ENCODE peak calls at places on chromosome 21, in five cellular contexts. One of them, this sample, is unnamed.

GRCh38 chr21:39263372-39263771 is 50.1 kb downstream of the BRWD1 start:
- DNase-seq in lower lobe of right lung: no peak
- DNase-seq in psoas muscle: no peak
- DNase-seq in IMR-90: peak; percentile 56
- DNase-seq in mesenchymal stem cell: peak; percentile 44
- DNase-seq in this sample: peak; percentile 11

GRCh38 chr21:36059823-36060158 is 535 bp downstream of the SETD4 start:
- DNase-seq in psoas muscle: peak; percentile 44
- DNase-seq in IMR-90: no peak
- DNase-seq in mesenchymal stem cell: no peak
- DNase-seq in lower lobe of right lung: no peak
- DNase-seq in this sample: no peak

GRCh38 chr21:42404534-42404933 is 832 bp downstream of the UBASH3A start:
- DNase-seq in IMR-90: no peak
- DNase-seq in mesenchymal stem cell: no peak
- DNase-seq in lower lobe of right lung: no peak
- DNase-seq in psoas muscle: no peak
- DNase-seq in this sample: no peak

GRCh38 chr21:25396135-25396711 is 211.1 kb downstream of the MRPL39 start:
- DNase-seq in lower lobe of right lung: no peak
- DNase-seq in IMR-90: no peak
- DNase-seq in psoas muscle: no peak
- DNase-seq in mesenchymal stem cell: no peak
- DNase-seq in this sample: no peak

GRCh38 chr21:41715649-41716321 is 51.1 kb downstream of the RIPK4 start:
- DNase-seq in lower lobe of right lung: no peak
- DNase-seq in mesenchymal stem cell: no peak
- DNase-seq in IMR-90: no peak
- DNase-seq in psoas muscle: no peak
- DNase-seq in this sample: peak; percentile 96

GRCh38 chr21:42414066-42414465 is 10.4 kb downstream of the UBASH3A start:
- DNase-seq in mesenchymal stem cell: no peak
- DNase-seq in psoas muscle: no peak
- DNase-seq in lower lobe of right lung: no peak
- DNase-seq in IMR-90: no peak
- DNase-seq in this sample: no peak

GRCh38 chr21:26964379-26964778 is 2.5 kb downstream of the ADAMTS5 start:
- DNase-seq in IMR-90: peak; percentile 15
- DNase-seq in mesenchymal stem cell: peak; percentile 39
- DNase-seq in psoas muscle: peak; percentile 72
- DNase-seq in lower lobe of right lung: no peak
- DNase-seq in this sample: no peak

GRCh38 chr21:35906587-35906986 is 153.7 kb downstream of the SETD4 start:
- DNase-seq in IMR-90: no peak
- DNase-seq in psoas muscle: no peak
- DNase-seq in mesenchymal stem cell: no peak
- DNase-seq in lower lobe of right lung: no peak
- DNase-seq in this sample: no peak

GRCh38 chr21:36948686-36949085 is 17.8 kb downstream of the HLCS start:
- DNase-seq in lower lobe of right lung: no peak
- DNase-seq in psoas muscle: no peak
- DNase-seq in IMR-90: peak; percentile 39
- DNase-seq in mesenchymal stem cell: no peak
- DNase-seq in this sample: no peak

GRCh38 chr21:42844411-42845113 is 34.8 kb downstream of the WDR4 start:
- DNase-seq in IMR-90: no peak
- DNase-seq in lower lobe of right lung: peak; percentile 78
- DNase-seq in psoas muscle: peak; percentile 43
- DNase-seq in mesenchymal stem cell: no peak
- DNase-seq in this sample: no peak

GRCh38 chr21:28737671-28738279 is 254.9 kb downstream of the LTN1 start:
- DNase-seq in IMR-90: peak; percentile 59
- DNase-seq in mesenchymal stem cell: peak; percentile 14
- DNase-seq in lower lobe of right lung: no peak
- DNase-seq in psoas muscle: no peak
- DNase-seq in this sample: no peak

GRCh38 chr21:35697321-35697808 is 363.0 kb downstream of the SETD4 start:
- DNase-seq in lower lobe of right lung: peak; percentile 75
- DNase-seq in psoas muscle: peak; percentile 61
- DNase-seq in IMR-90: peak; percentile 35
- DNase-seq in mesenchymal stem cell: peak; percentile 64
- DNase-seq in this sample: peak; percentile 9

GRCh38 chr21:38228115-38228514 is 28.7 kb upstream of the KCNJ15 start:
- DNase-seq in mesenchymal stem cell: no peak
- DNase-seq in psoas muscle: no peak
- DNase-seq in IMR-90: no peak
- DNase-seq in lower lobe of right lung: no peak
- DNase-seq in this sample: peak; percentile 76

GRCh38 chr21:14617836-14618235 is 71.7 kb upstream of the SAMSN1 start:
- DNase-seq in lower lobe of right lung: no peak
- DNase-seq in mesenchymal stem cell: no peak
- DNase-seq in psoas muscle: no peak
- DNase-seq in IMR-90: no peak
- DNase-seq in this sample: no peak

GRCh38 chr21:44517175-44517899 is 22.7 kb downstream of the KRTAP10-1 start:
- DNase-seq in psoas muscle: no peak
- DNase-seq in lower lobe of right lung: peak; percentile 38
- DNase-seq in mesenchymal stem cell: no peak
- DNase-seq in IMR-90: peak; percentile 29
- DNase-seq in this sample: no peak

GRCh38 chr21:14495075-14495474 is 51.0 kb downstream of the SAMSN1 start:
- DNase-seq in psoas muscle: no peak
- DNase-seq in IMR-90: no peak
- DNase-seq in lower lobe of right lung: no peak
- DNase-seq in mesenchymal stem cell: no peak
- DNase-seq in this sample: no peak

GRCh38 chr21:21246007-21246406 is 247.8 kb downstream of the NCAM2 start:
- DNase-seq in lower lobe of right lung: no peak
- DNase-seq in mesenchymal stem cell: no peak
- DNase-seq in IMR-90: no peak
- DNase-seq in psoas muscle: no peak
- DNase-seq in this sample: no peak

GRCh38 chr21:34528131-34528561 is 16.1 kb upstream of the KCNE1 start:
- DNase-seq in lower lobe of right lung: no peak
- DNase-seq in mesenchymal stem cell: no peak
- DNase-seq in IMR-90: peak; percentile 51
- DNase-seq in psoas muscle: no peak
- DNase-seq in this sample: no peak

GRCh38 chr21:35257413-35257812 is 208.3 kb upstream of the RUNX1 start:
- DNase-seq in mesenchymal stem cell: peak; percentile 90
- DNase-seq in IMR-90: peak; percentile 96
- DNase-seq in psoas muscle: peak; percentile 68
- DNase-seq in lower lobe of right lung: peak; percentile 48
- DNase-seq in this sample: peak; percentile 67

GRCh38 chr21:41374177-41374712 is 12.4 kb downstream of the MX2 start:
- DNase-seq in IMR-90: no peak
- DNase-seq in psoas muscle: no peak
- DNase-seq in lower lobe of right lung: no peak
- DNase-seq in mesenchymal stem cell: no peak
- DNase-seq in this sample: no peak

GRCh38 chr21:44085491-44086321 is 21.5 kb upstream of the PWP2 start:
- DNase-seq in psoas muscle: no peak
- DNase-seq in mesenchymal stem cell: no peak
- DNase-seq in IMR-90: no peak
- DNase-seq in lower lobe of right lung: no peak
- DNase-seq in this sample: no peak

GRCh38 chr21:33058468-33059318 is 11.2 kb upstream of the OLIG1 start:
- DNase-seq in mesenchymal stem cell: no peak
- DNase-seq in lower lobe of right lung: no peak
- DNase-seq in psoas muscle: peak; percentile 42
- DNase-seq in IMR-90: no peak
- DNase-seq in this sample: no peak

GRCh38 chr21:33063365-33063883 is 6.5 kb upstream of the OLIG1 start:
- DNase-seq in IMR-90: no peak
- DNase-seq in psoas muscle: no peak
- DNase-seq in lower lobe of right lung: no peak
- DNase-seq in mesenchymal stem cell: no peak
- DNase-seq in this sample: no peak

GRCh38 chr21:33061233-33061632 is 8.7 kb upstream of the OLIG1 start:
- DNase-seq in mesenchymal stem cell: no peak
- DNase-seq in psoas muscle: no peak
- DNase-seq in IMR-90: no peak
- DNase-seq in lower lobe of right lung: no peak
- DNase-seq in this sample: no peak

GRCh38 chr21:33057385-33057940 is 12.5 kb upstream of the OLIG1 start:
- DNase-seq in psoas muscle: no peak
- DNase-seq in IMR-90: no peak
- DNase-seq in mesenchymal stem cell: no peak
- DNase-seq in lower lobe of right lung: no peak
- DNase-seq in this sample: no peak

DNA sequence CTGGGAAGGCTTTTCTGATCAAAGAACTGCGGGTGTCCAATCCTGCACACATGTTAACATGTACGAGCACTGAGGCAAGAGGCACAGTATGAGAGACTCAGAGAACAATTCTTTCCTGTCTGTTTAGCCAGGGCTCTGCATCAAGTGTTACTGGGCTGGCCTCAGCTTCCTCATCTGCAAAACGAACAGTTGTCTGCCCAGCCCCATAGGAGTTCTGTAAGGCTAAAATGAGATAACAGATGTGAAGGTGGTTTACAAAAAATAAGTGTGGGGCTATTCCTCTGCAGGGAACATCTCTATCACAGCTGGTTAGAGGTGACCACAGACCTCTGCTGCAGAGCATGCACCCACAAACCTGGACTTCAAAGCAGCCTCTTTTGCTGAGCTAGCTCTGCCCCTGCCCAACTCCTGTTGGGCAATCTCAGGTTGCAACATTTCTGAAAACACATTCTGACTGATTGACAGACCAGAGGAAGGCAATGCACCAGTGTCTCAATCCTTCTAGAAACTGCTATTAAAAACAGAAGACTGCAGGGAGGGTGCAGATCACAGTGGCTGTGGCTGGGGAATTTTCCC is 10.5 kb upstream of the OLIG1 start:
- DNase-seq in psoas muscle: no peak
- DNase-seq in IMR-90: no peak
- DNase-seq in lower lobe of right lung: no peak
- DNase-seq in mesenchymal stem cell: no peak
- DNase-seq in this sample: no peak
- H3K27ac ChIP-seq in psoas muscle: no peak overlapping the region
- H3K27ac ChIP-seq in IMR-90: no peak overlapping the region
- H3K27ac ChIP-seq in lower lobe of right lung: peak overlapping the region; percentile 11
- H3K27ac ChIP-seq in mesenchymal stem cell: no peak overlapping the region
- H3K27ac ChIP-seq in this sample: no peak overlapping the region

GRCh38 chr21:32392299-32392879 is 423 bp downstream of the URB1 start:
- DNase-seq in mesenchymal stem cell: peak; percentile 37
- DNase-seq in psoas muscle: no peak
- DNase-seq in IMR-90: no peak
- DNase-seq in lower lobe of right lung: no peak
- DNase-seq in this sample: no peak
- H3K27ac ChIP-seq in mesenchymal stem cell: no peak overlapping the region
- H3K27ac ChIP-seq in psoas muscle: peak overlapping the region; percentile 83
- H3K27ac ChIP-seq in IMR-90: peak overlapping the region; percentile 46
- H3K27ac ChIP-seq in lower lobe of right lung: no peak overlapping the region
- H3K27ac ChIP-seq in this sample: no peak overlapping the region

GRCh38 chr21:46039891-46040660 is 57.8 kb upstream of the COL6A2 start:
- DNase-seq in lower lobe of right lung: no peak
- DNase-seq in IMR-90: no peak
- DNase-seq in psoas muscle: no peak
- DNase-seq in mesenchymal stem cell: no peak
- DNase-seq in this sample: no peak
- H3K27ac ChIP-seq in lower lobe of right lung: no peak overlapping the region
- H3K27ac ChIP-seq in IMR-90: no peak overlapping the region
- H3K27ac ChIP-seq in psoas muscle: no peak overlapping the region
- H3K27ac ChIP-seq in mesenchymal stem cell: no peak overlapping the region
- H3K27ac ChIP-seq in this sample: no peak overlapping the region

GRCh38 chr21:18151046-18151445 is 93.6 kb upstream of the CHODL start:
- DNase-seq in psoas muscle: no peak
- DNase-seq in lower lobe of right lung: no peak
- DNase-seq in IMR-90: no peak
- DNase-seq in mesenchymal stem cell: no peak
- DNase-seq in this sample: no peak

GRCh38 chr21:18153063-18153462 is 91.6 kb upstream of the CHODL start:
- DNase-seq in lower lobe of right lung: no peak
- DNase-seq in IMR-90: no peak
- DNase-seq in mesenchymal stem cell: peak; percentile 26
- DNase-seq in psoas muscle: no peak
- DNase-seq in this sample: no peak

GRCh38 chr21:18155508-18156193 is 89.0 kb upstream of the CHODL start:
- DNase-seq in IMR-90: no peak
- DNase-seq in mesenchymal stem cell: peak; percentile 85
- DNase-seq in psoas muscle: no peak
- DNase-seq in lower lobe of right lung: no peak
- DNase-seq in this sample: peak; percentile 44
- H3K27ac ChIP-seq in IMR-90: no peak overlapping the region
- H3K27ac ChIP-seq in mesenchymal stem cell: no peak overlapping the region
- H3K27ac ChIP-seq in psoas muscle: no peak overlapping the region
- H3K27ac ChIP-seq in lower lobe of right lung: no peak overlapping the region
- H3K27ac ChIP-seq in this sample: no peak overlapping the region

This sample was measured in foreskin keratinocyte.